ENCODE peak calls at places on chromosomes 6 and 20, in five cellular contexts. X is activated CD4-positive, alpha-beta T cell treated with anti-CD3 and anti-CD28 coated beads for 36 hours; E is EH; Q is activated gamma-delta T cell treated with Interleukin-2 at 50 U/mL for 16 hours; R is amniotic stem cell. F is an unnamed sample.
A peak's percentile ranks its signal among the peaks of the same experiment; 100 is the strongest.

GRCh38 chr20:44572551-44573500 is 9.6 kb upstream of the PKIG start:
- DNase-seq in Q (no peak), E (peak; percentile 97), R (peak; percentile 74), X (no peak), F (no peak)

GRCh38 chr20:15248618-15249395 is 911.4 kb upstream of the FLRT3 start:
- DNase-seq in R (no peak), E (no peak), Q (no peak), X (no peak), F (no peak)

GRCh38 chr6:10791673-10792072 is 44.1 kb downstream of the TMEM14B start:
- DNase-seq in Q (no peak), R (no peak), X (no peak), E (no peak), F (no peak)

GRCh38 chr20:60750909-60751308 is 501.2 kb upstream of the CDH4 start:
- DNase-seq in R (no peak), Q (no peak), E (no peak), X (no peak), F (no peak)

GRCh38 chr20:10115021-10115420 is 80.2 kb downstream of the ANKEF1 start:
- DNase-seq in X (no peak), E (peak; percentile 66), R (no peak), Q (no peak), F (no peak)

GRCh38 chr6:105759946-105760345 is 326.2 kb upstream of the PRDM1 start:
- DNase-seq in R (no peak), E (peak; percentile 85), X (no peak), Q (no peak), F (no peak)

GRCh38 chr6:44043479-44044153 is 83.6 kb downstream of the MRPL14 start:
- DNase-seq in R (no peak), E (peak; percentile 45), Q (no peak), X (peak; percentile 24), F (no peak)

GRCh38 chr6:6656287-6656686 is 67.8 kb downstream of the LY86 start:
- DNase-seq in R (no peak), X (peak; percentile 30), Q (no peak), E (no peak), F (no peak)

GRCh38 chr6:15793826-15794225 is 131.0 kb upstream of the DTNBP1 start:
- DNase-seq in R (no peak), X (no peak), Q (no peak), E (no peak), F (no peak)